ENCODE peak calls at places on chromosomes 13 and 19, in six cellular contexts. B is NCI-H460, K is aorta, T is cardiac muscle cell, Q is AG09319, N is HL-60. U is an unnamed sample.

GRCh38 chr19:38727868-38728660 is 16.2 kb downstream of the CAPN12 start:
- DNase-seq in K (no peak), N (no peak), T (no peak), B (no peak), Q (no peak), U (peak)

GRCh38 chr19:14407889-14408640 is 11.1 kb downstream of the DDX39A start:
- DNase-seq in N (no peak), Q (no peak), T (no peak), B (no peak), K (no peak), U (no peak)

GRCh38 chr13:22127277-22128143 is 456.6 kb downstream of the FGF9 start:
- DNase-seq in N (no peak), B (no peak), Q (no peak), K (no peak), T (no peak), U (no peak)

GRCh38 chr13:30191491-30192100 is 115.8 kb downstream of the KATNAL1 start:
- DNase-seq in Q (no peak), K (no peak), N (no peak), T (no peak), B (no peak), U (no peak)

GRCh38 chr19:55086730-55087541 is 11.3 kb downstream of the EPS8L1 start:
- DNase-seq in K (peak), Q (peak), T (peak), N (no peak), B (peak), U (peak)

GRCh38 chr19:39032164-39032918 is at the start of gene FBXO27:
- DNase-seq in Q (no peak), T (peak), N (no peak), K (peak), B (no peak), U (peak)

GRCh38 chr19:2312819-2313501 is 5.0 kb upstream of the LINGO3 start:
- DNase-seq in N (no peak), K (no peak), T (no peak), B (no peak), Q (no peak), U (no peak)

GRCh38 chr13:45370922-45371406 is 30.0 kb upstream of the TPT1 start:
- DNase-seq in Q (peak), T (peak), N (peak), B (peak), K (peak), U (peak)

GRCh38 chr19:49677901-49678674 is 1.0 kb downstream of the PRMT1 start:
- DNase-seq in B (peak), K (peak), N (no peak), Q (no peak), T (peak), U (peak)

GRCh38 chr13:24338721-24339120 is 29.3 kb downstream of the C1QTNF9 start:
- DNase-seq in K (no peak), T (no peak), Q (no peak), B (no peak), N (no peak), U (no peak)

GRCh38 chr19:18879579-18880373 is 16.2 kb downstream of the CERS1 start:
- DNase-seq in Q (no peak), K (no peak), N (no peak), B (no peak), T (no peak), U (no peak)

U was measured in heart left ventricle.